ENCODE peak calls at places on chromosomes 4 and X, in seven cellular contexts. One of them, this sample, is unnamed.

GRCh38 chrX:150162141-150162540 is 201.0 kb upstream of the MAMLD1 start:
- DNase-seq in neuronal stem cell: no peak
- DNase-seq in HepG2: no peak
- DNase-seq in fibroblast of lung: no peak
- DNase-seq in H9: no peak
- DNase-seq in neural progenitor cell: no peak
- DNase-seq in K562: no peak
- DNase-seq in this sample: peak

GRCh38 chrX:130171446-130172126 is at the start of gene RAB33A:
- DNase-seq in neuronal stem cell: no peak
- DNase-seq in HepG2: no peak
- DNase-seq in fibroblast of lung: peak
- DNase-seq in H9: peak
- DNase-seq in neural progenitor cell: peak
- DNase-seq in K562: no peak
- DNase-seq in this sample: no peak

GRCh38 chrX:88937616-88938015 is 190.6 kb downstream of the CPXCR1 start:
- DNase-seq in neuronal stem cell: no peak
- DNase-seq in HepG2: no peak
- DNase-seq in fibroblast of lung: no peak
- DNase-seq in H9: no peak
- DNase-seq in neural progenitor cell: no peak
- DNase-seq in K562: no peak
- DNase-seq in this sample: no peak

GRCh38 chr4:17094811-17095210 is 196.4 kb upstream of the LDB2 start:
- DNase-seq in neuronal stem cell: no peak
- DNase-seq in HepG2: no peak
- DNase-seq in fibroblast of lung: no peak
- DNase-seq in H9: no peak
- DNase-seq in neural progenitor cell: no peak
- DNase-seq in K562: no peak
- DNase-seq in this sample: no peak

GRCh38 chrX:122579521-122579920 is 604.6 kb upstream of the GRIA3 start:
- DNase-seq in neuronal stem cell: no peak
- DNase-seq in HepG2: no peak
- DNase-seq in fibroblast of lung: peak
- DNase-seq in H9: no peak
- DNase-seq in neural progenitor cell: no peak
- DNase-seq in K562: no peak
- DNase-seq in this sample: no peak

GRCh38 chr4:59127748-59128147 is 2017.6 kb upstream of the IGFBP7 start:
- DNase-seq in neuronal stem cell: no peak
- DNase-seq in HepG2: no peak
- DNase-seq in fibroblast of lung: no peak
- DNase-seq in H9: no peak
- DNase-seq in neural progenitor cell: no peak
- DNase-seq in K562: no peak
- DNase-seq in this sample: no peak

GRCh38 chr4:138555584-138555983 is 313.4 kb upstream of the SLC7A11 start:
- DNase-seq in neuronal stem cell: no peak
- DNase-seq in HepG2: peak
- DNase-seq in fibroblast of lung: peak
- DNase-seq in H9: peak
- DNase-seq in neural progenitor cell: peak
- DNase-seq in K562: peak
- DNase-seq in this sample: peak

GRCh38 chr4:26779674-26780073 is 81.0 kb upstream of the STIM2 start:
- DNase-seq in neuronal stem cell: no peak
- DNase-seq in HepG2: no peak
- DNase-seq in fibroblast of lung: peak
- DNase-seq in H9: no peak
- DNase-seq in neural progenitor cell: no peak
- DNase-seq in K562: no peak
- DNase-seq in this sample: peak

GRCh38 chr4:64598068-64598467 is 188.8 kb upstream of the TECRL start:
- DNase-seq in neuronal stem cell: no peak
- DNase-seq in HepG2: no peak
- DNase-seq in fibroblast of lung: no peak
- DNase-seq in H9: no peak
- DNase-seq in neural progenitor cell: no peak
- DNase-seq in K562: no peak
- DNase-seq in this sample: peak

GRCh38 chr4:47209833-47210232 is 178.5 kb downstream of the GABRB1 start:
- DNase-seq in neuronal stem cell: no peak
- DNase-seq in HepG2: no peak
- DNase-seq in fibroblast of lung: peak
- DNase-seq in H9: no peak
- DNase-seq in neural progenitor cell: no peak
- DNase-seq in K562: no peak
- DNase-seq in this sample: peak

GRCh38 chr4:125277827-125278226 is 36.9 kb upstream of the FAT4 start:
- DNase-seq in neuronal stem cell: no peak
- DNase-seq in HepG2: no peak
- DNase-seq in fibroblast of lung: no peak
- DNase-seq in H9: no peak
- DNase-seq in neural progenitor cell: no peak
- DNase-seq in K562: no peak
- DNase-seq in this sample: no peak

GRCh38 chr4:125283702-125284279 is 31.0 kb upstream of the FAT4 start:
- DNase-seq in neuronal stem cell: no peak
- DNase-seq in HepG2: peak
- DNase-seq in fibroblast of lung: peak
- DNase-seq in H9: no peak
- DNase-seq in neural progenitor cell: peak
- DNase-seq in K562: peak
- DNase-seq in this sample: peak

GRCh38 chr4:125280892-125281403 is 33.8 kb upstream of the FAT4 start:
- DNase-seq in neuronal stem cell: no peak
- DNase-seq in HepG2: no peak
- DNase-seq in fibroblast of lung: no peak
- DNase-seq in H9: no peak
- DNase-seq in neural progenitor cell: no peak
- DNase-seq in K562: no peak
- DNase-seq in this sample: no peak
- H2AFZ ChIP-seq in neuronal stem cell: no peak
- H2AFZ ChIP-seq in HepG2: no peak
- H2AFZ ChIP-seq in fibroblast of lung: no peak
- H2AFZ ChIP-seq in H9: no peak
- H2AFZ ChIP-seq in neural progenitor cell: no peak
- H2AFZ ChIP-seq in K562: no peak
- H2AFZ ChIP-seq in this sample: no peak

GRCh38 chrX:52874661-52875060 is 6.8 kb upstream of the XAGE3 start:
- DNase-seq in neuronal stem cell: no peak
- DNase-seq in HepG2: no peak
- DNase-seq in fibroblast of lung: no peak
- DNase-seq in H9: no peak
- DNase-seq in neural progenitor cell: no peak
- DNase-seq in K562: peak
- DNase-seq in this sample: no peak
- H2AFZ ChIP-seq in neuronal stem cell: no peak
- H2AFZ ChIP-seq in HepG2: no peak
- H2AFZ ChIP-seq in fibroblast of lung: no peak
- H2AFZ ChIP-seq in H9: no peak
- H2AFZ ChIP-seq in neural progenitor cell: no peak
- H2AFZ ChIP-seq in K562: no peak
- H2AFZ ChIP-seq in this sample: no peak

DNA sequence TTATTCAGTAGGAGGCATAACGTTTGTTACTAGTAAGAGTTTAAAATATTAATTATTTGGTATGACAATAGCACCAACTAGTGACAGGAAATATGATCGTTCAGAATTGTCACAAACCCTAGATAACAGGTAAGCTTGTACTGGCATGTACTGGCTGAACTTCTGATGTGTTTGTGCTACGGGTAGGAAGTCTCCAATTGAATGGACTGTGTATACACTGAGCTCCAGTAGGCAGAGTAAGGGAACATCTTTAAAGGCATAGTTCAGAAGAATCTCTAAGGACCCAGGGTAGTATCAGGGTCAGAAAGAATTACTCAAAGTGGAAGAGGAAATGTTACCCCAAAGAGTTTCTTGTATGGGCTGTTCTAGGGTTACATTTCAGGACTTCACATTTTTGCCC is 230.4 kb downstream of the EDA2R start:
- DNase-seq in neuronal stem cell: no peak
- DNase-seq in HepG2: no peak
- DNase-seq in fibroblast of lung: no peak
- DNase-seq in H9: no peak
- DNase-seq in neural progenitor cell: no peak
- DNase-seq in K562: peak
- DNase-seq in this sample: peak
- H2AFZ ChIP-seq in neuronal stem cell: no peak
- H2AFZ ChIP-seq in HepG2: no peak
- H2AFZ ChIP-seq in fibroblast of lung: no peak
- H2AFZ ChIP-seq in H9: no peak
- H2AFZ ChIP-seq in neural progenitor cell: no peak
- H2AFZ ChIP-seq in K562: no peak
- H2AFZ ChIP-seq in this sample: no peak

GRCh38 chr4:74096265-74096980 is 2.6 kb downstream of the CXCL2 start:
- DNase-seq in neuronal stem cell: no peak
- DNase-seq in HepG2: no peak
- DNase-seq in fibroblast of lung: peak
- DNase-seq in H9: no peak
- DNase-seq in neural progenitor cell: no peak
- DNase-seq in K562: peak
- DNase-seq in this sample: no peak

GRCh38 chr4:74100531-74100930 is 1.5 kb upstream of the CXCL2 start:
- DNase-seq in neuronal stem cell: no peak
- DNase-seq in HepG2: no peak
- DNase-seq in fibroblast of lung: no peak
- DNase-seq in H9: no peak
- DNase-seq in neural progenitor cell: no peak
- DNase-seq in K562: no peak
- DNase-seq in this sample: no peak

GRCh38 chr4:74097161-74097560 is 1.8 kb downstream of the CXCL2 start:
- DNase-seq in neuronal stem cell: no peak
- DNase-seq in HepG2: no peak
- DNase-seq in fibroblast of lung: no peak
- DNase-seq in H9: no peak
- DNase-seq in neural progenitor cell: no peak
- DNase-seq in K562: no peak
- DNase-seq in this sample: no peak

GRCh38 chr4:74097631-74098550 is 1.1 kb downstream of the CXCL2 start:
- DNase-seq in neuronal stem cell: no peak
- DNase-seq in HepG2: no peak
- DNase-seq in fibroblast of lung: peak
- DNase-seq in H9: no peak
- DNase-seq in neural progenitor cell: no peak
- DNase-seq in K562: peak
- DNase-seq in this sample: peak

DNA sequence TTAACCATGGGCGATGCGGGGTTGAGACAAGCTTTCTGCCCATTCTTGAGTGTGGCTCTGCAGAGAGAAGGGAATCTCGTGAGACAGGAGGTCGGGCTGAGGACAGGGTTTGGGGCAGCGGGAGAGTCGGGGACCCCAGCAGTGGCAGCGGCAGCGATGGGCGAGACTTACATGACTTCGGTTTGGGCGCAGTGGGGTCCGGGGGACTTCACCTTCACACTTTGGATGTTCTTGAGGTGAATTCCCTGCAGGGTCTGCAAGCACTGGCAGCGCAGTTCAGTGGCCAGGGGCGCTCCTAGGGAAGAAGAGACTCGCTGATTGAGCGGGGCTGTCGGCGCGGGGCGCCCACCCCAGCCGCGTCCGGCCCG is 383 bp downstream of the CXCL2 start:
- DNase-seq in neuronal stem cell: no peak
- DNase-seq in HepG2: no peak
- DNase-seq in fibroblast of lung: peak
- DNase-seq in H9: peak
- DNase-seq in neural progenitor cell: no peak
- DNase-seq in K562: peak
- DNase-seq in this sample: no peak
- H2AFZ ChIP-seq in neuronal stem cell: peak
- H2AFZ ChIP-seq in HepG2: no peak
- H2AFZ ChIP-seq in fibroblast of lung: peak
- H2AFZ ChIP-seq in H9: no peak
- H2AFZ ChIP-seq in neural progenitor cell: peak
- H2AFZ ChIP-seq in K562: peak
- H2AFZ ChIP-seq in this sample: peak

GRCh38 chr4:72959411-72959810 is 110.1 kb downstream of the COX18 start:
- DNase-seq in neuronal stem cell: no peak
- DNase-seq in HepG2: no peak
- DNase-seq in fibroblast of lung: no peak
- DNase-seq in H9: no peak
- DNase-seq in neural progenitor cell: no peak
- DNase-seq in K562: no peak
- DNase-seq in this sample: no peak

GRCh38 chr4:72951628-72952027 is 117.9 kb downstream of the COX18 start:
- DNase-seq in neuronal stem cell: no peak
- DNase-seq in HepG2: no peak
- DNase-seq in fibroblast of lung: no peak
- DNase-seq in H9: no peak
- DNase-seq in neural progenitor cell: no peak
- DNase-seq in K562: no peak
- DNase-seq in this sample: peak

GRCh38 chr4:72951147-72951546 is 118.4 kb downstream of the COX18 start:
- DNase-seq in neuronal stem cell: no peak
- DNase-seq in HepG2: no peak
- DNase-seq in fibroblast of lung: no peak
- DNase-seq in H9: no peak
- DNase-seq in neural progenitor cell: peak
- DNase-seq in K562: no peak
- DNase-seq in this sample: peak

DNA sequence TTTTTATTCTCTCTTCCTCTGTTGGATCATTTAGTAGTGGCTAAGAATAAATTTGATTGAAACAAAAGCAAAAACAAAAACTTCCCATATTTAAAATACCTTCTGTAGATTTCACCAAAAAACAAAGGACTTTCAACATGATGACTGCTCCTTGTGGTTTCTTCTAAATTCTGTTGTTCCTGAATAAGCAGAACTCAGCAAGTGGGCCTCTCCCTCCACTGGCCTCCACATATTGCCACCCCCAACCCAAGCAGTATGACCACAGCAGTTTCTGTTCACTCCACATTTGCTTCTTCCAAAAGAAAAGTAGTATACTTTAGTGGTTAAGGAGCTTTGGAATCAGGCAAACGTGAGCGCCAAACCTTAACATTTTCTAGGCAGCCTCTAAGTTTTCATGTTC is 114.7 kb downstream of the COX18 start:
- DNase-seq in neuronal stem cell: no peak
- DNase-seq in HepG2: no peak
- DNase-seq in fibroblast of lung: no peak
- DNase-seq in H9: no peak
- DNase-seq in neural progenitor cell: no peak
- DNase-seq in K562: no peak
- DNase-seq in this sample: no peak
- H2AFZ ChIP-seq in neuronal stem cell: no peak
- H2AFZ ChIP-seq in HepG2: no peak
- H2AFZ ChIP-seq in fibroblast of lung: no peak
- H2AFZ ChIP-seq in H9: no peak
- H2AFZ ChIP-seq in neural progenitor cell: no peak
- H2AFZ ChIP-seq in K562: no peak
- H2AFZ ChIP-seq in this sample: no peak

GRCh38 chr4:11545651-11546050 is 117.0 kb upstream of the HS3ST1 start:
- DNase-seq in neuronal stem cell: no peak
- DNase-seq in HepG2: no peak
- DNase-seq in fibroblast of lung: no peak
- DNase-seq in H9: no peak
- DNase-seq in neural progenitor cell: no peak
- DNase-seq in K562: no peak
- DNase-seq in this sample: no peak
- H2AFZ ChIP-seq in neuronal stem cell: no peak
- H2AFZ ChIP-seq in HepG2: no peak
- H2AFZ ChIP-seq in fibroblast of lung: no peak
- H2AFZ ChIP-seq in H9: no peak
- H2AFZ ChIP-seq in neural progenitor cell: no peak
- H2AFZ ChIP-seq in K562: no peak
- H2AFZ ChIP-seq in this sample: no peak